ENCODE peak calls at places on chromosomes 4 and X, in four cellular contexts. W is stomach, S is fibroblast of lung, P is cardiac muscle cell. I is an unnamed sample.

GRCh38 chr4:168731706-168732414 is 235.0 kb downstream of the PALLD start:
- DNase-seq in W (no peak), S (no peak), P (no peak), I (no peak)

GRCh38 chr4:55124337-55125076 is 888 bp downstream of the KDR start:
- DNase-seq in W (no peak), S (peak; percentile 8), P (peak; percentile 56), I (peak; percentile 3)

GRCh38 chrX:40094041-40094899 is 3.5 kb downstream of the BCOR start:
- DNase-seq in W (no peak), S (peak; percentile 49), P (peak; percentile 86), I (no peak)

GRCh38 chr4:128880662-128881061 is 71.2 kb downstream of the JADE1 start:
- DNase-seq in W (no peak), S (peak; percentile 67), P (no peak), I (no peak)

GRCh38 chr4:141654098-141654497 is 17.7 kb downstream of the IL15 start:
- DNase-seq in W (no peak), S (peak; percentile 23), P (peak; percentile 30), I (no peak)

GRCh38 chrX:46447384-46447783 is 97.8 kb downstream of the ZNF674 start:
- DNase-seq in W (no peak), S (no peak), P (no peak), I (no peak)

GRCh38 chr4:19924761-19925160 is 326.9 kb upstream of the SLIT2 start:
- DNase-seq in W (no peak), S (peak; percentile 44), P (no peak), I (no peak)

GRCh38 chrX:112967341-112967740 is 126.7 kb upstream of the AMOT start:
- DNase-seq in W (no peak), S (no peak), P (no peak), I (no peak)

GRCh38 chrX:120015145-120016067 is 62.1 kb downstream of the RHOXF2B start:
- DNase-seq in W (no peak), S (no peak), P (peak; percentile 32), I (no peak)

GRCh38 chrX:65690057-65690855 is 22.8 kb downstream of the MSN start:
- DNase-seq in W (no peak), S (peak; percentile 53), P (no peak), I (no peak)

GRCh38 chrX:9110808-9111207 is 76.9 kb upstream of the FAM9B start:
- DNase-seq in W (no peak), S (no peak), P (no peak), I (no peak)

GRCh38 chr4:94277539-94277938 is 65.1 kb downstream of the HPGDS start:
- DNase-seq in W (no peak), S (peak; percentile 75), P (no peak), I (no peak)

GRCh38 chr4:173056708-173057107 is 111.9 kb upstream of the GALNT7 start:
- DNase-seq in W (peak; percentile 57), S (no peak), P (no peak), I (no peak)

GRCh38 chr4:54746228-54746627 is 88.5 kb downstream of the KIT start:
- DNase-seq in W (no peak), S (no peak), P (no peak), I (no peak)

GRCh38 chr4:77877167-77877566 is 14.5 kb downstream of the MRPL1 start:
- DNase-seq in W (no peak), S (no peak), P (no peak), I (no peak)

GRCh38 chrX:118975831-118976598 is 1.6 kb downstream of the LONRF3 start:
- DNase-seq in W (peak; percentile 66), S (peak; percentile 19), P (peak; percentile 10), I (peak; percentile 25)

GRCh38 chrX:110341189-110342035 is 17.2 kb upstream of the RTL9 start:
- DNase-seq in W (no peak), S (peak; percentile 83), P (no peak), I (peak; percentile 37)

GRCh38 chr4:3305610-3306371 is 13.0 kb downstream of the RGS12 start:
- DNase-seq in W (no peak), S (no peak), P (no peak), I (no peak)

GRCh38 chr4:139595989-139596679 is 40.1 kb upstream of the SETD7 start:
- DNase-seq in W (no peak), S (peak; percentile 78), P (no peak), I (no peak)

GRCh38 chrX:1150569-1151347 is 61.7 kb downstream of the CRLF2 start:
- DNase-seq in W (no peak), S (no peak), P (no peak), I (no peak)

GRCh38 chrX:153926594-153926862 is 464 bp upstream of the ARHGAP4 start:
- DNase-seq in W (no peak), S (no peak), P (no peak), I (no peak)
- H3K4me3 ChIP-seq in W (peak overlapping the region; percentile 56), S (no peak overlapping the region), P (no peak overlapping the region), I (peak overlapping the region; percentile 79)

GRCh38 chr4:187363453-187363852 is 632.1 kb upstream of the ZFP42 start:
- DNase-seq in W (no peak), S (no peak), P (no peak), I (no peak)

GRCh38 chr4:187354740-187355139 is 631.1 kb upstream of the FAT1 start:
- DNase-seq in W (no peak), S (no peak), P (no peak), I (no peak)

GRCh38 chr4:187362937-187363336 is 632.6 kb upstream of the ZFP42 start:
- DNase-seq in W (no peak), S (no peak), P (no peak), I (no peak)

GRCh38 chr4:187357045-187357643 is 633.5 kb upstream of the FAT1 start:
- DNase-seq in W (no peak), S (no peak), P (no peak), I (no peak)

GRCh38 chr4:187357861-187358260 is 634.2 kb upstream of the FAT1 start:
- DNase-seq in W (no peak), S (no peak), P (no peak), I (no peak)
- H3K27me3 ChIP-seq in W (no peaks in the 10 kb centered on the region), S (no peaks in the 10 kb centered on the region), P (no peaks in the 10 kb centered on the region), I (no peaks in the 10 kb centered on the region)

GRCh38 chr4:110514889-110515479 is 39.0 kb downstream of the ENPEP start:
- DNase-seq in W (no peak), S (peak; percentile 52), P (peak; percentile 48), I (no peak)

GRCh38 chr4:110515676-110516075 is 39.7 kb downstream of the ENPEP start:
- DNase-seq in W (no peak), S (no peak), P (no peak), I (no peak)

GRCh38 chr4:110518889-110519490 is 43.0 kb downstream of the ENPEP start:
- DNase-seq in W (no peak), S (peak; percentile 39), P (peak; percentile 57), I (no peak)

GRCh38 chr4:110512901-110513300 is 36.9 kb downstream of the ENPEP start:
- DNase-seq in W (no peak), S (no peak), P (no peak), I (no peak)

DNA sequence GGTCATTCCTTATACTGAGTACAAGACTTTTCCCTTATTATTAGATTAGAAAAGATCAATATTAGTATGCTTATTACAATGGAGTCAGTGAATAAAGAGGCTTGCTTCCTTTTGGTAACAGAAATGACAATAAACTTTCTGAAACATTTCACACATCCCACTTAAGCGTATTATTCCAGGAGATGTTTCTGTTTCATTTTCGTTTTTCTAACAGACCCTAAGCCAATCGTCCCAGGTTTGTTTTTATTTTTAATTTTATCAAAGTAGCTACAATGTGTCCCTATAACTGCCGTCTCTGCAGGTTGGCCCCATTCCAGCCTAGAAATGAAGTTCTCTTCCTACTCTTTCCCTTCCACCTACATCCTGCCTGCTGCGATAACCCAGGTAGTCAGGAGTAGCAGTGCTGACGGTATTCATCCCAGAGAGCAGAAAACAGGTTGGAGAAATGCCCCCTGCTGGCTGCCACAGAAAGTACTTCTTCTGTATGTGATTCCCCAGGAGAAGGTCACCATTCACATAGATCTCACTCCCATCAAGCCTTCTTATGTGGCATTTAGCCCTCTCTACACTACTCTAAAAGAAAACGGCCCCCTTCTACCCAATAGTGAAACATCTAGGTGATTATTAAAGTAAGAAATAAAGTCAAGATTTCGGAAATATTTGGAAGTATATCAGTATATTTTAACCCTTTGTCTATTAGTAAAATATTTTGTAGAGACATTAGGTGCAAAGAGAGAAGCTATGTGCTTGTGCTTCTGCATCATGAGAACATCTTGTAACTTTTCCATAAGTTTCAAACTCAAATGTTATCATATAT is 40.4 kb downstream of the ENPEP start:
- DNase-seq in W (peak; percentile 86), S (peak; percentile 63), P (peak; percentile 78), I (no peak)
- H3K4me3 ChIP-seq in W (peak overlapping the region; percentile 50), S (peak overlapping the region; percentile 39), P (no peak overlapping the region), I (peak overlapping the region; percentile 77)

GRCh38 chr4:182518421-182518820 is 275.2 kb downstream of the TENM3 start:
- DNase-seq in W (no peak), S (no peak), P (no peak), I (no peak)
- H3K27me3 ChIP-seq in W (no peaks in the 10 kb centered on the region), S (no peaks in the 10 kb centered on the region), P (no peaks in the 10 kb centered on the region), I (no peaks in the 10 kb centered on the region)

DNA sequence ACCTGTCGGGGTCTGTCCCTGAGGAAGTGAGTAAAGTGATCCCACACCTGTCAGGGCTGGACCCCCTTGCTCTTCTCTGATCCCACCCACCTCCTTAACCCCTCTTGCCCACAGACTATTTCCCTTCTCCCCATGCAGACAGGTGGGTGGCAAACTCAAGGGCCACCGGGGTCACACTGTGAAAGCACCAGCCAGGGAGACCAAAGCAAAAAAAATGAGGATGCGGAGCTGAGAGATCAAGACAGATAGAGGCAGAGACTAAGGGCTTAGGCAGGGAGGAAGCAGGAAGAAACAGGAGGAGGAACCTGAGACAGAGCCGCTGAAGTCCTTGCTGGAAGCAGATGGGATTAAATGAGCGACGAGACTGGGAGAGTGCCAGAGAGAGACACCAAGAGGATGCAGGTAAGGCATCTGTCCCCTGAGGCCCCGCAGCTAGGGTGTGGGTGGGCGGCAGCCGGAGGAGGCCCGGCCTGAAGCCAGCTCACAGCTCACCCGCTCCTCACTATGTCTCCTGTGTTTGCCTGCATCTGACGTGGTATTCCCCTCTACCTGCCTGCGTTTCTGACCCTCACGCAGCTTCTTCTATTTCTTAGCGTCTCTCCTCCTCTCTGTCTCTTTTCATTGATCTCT is 7.2 kb downstream of the TIMM17B start:
- DNase-seq in W (no peak), S (no peak), P (no peak), I (no peak)
- H3K4me3 ChIP-seq in W (peak overlapping the region; percentile 66), S (no peak overlapping the region), P (peak overlapping the region; percentile 57), I (peak overlapping the region; percentile 58)

DNA sequence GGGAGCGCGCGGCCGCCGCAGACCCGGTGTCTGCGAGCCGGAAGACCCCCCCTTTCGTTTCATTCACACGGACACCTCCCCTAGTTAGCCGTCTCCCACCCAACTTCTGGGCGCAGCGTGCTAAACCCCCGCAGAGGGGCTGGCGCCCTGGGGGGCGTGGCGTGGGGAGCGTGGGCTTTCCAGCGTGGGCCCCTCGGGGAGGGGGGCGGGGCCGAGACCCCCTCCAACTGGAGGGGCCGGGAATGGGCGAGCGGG is 1.1 kb downstream of the FHDC1 start:
- DNase-seq in W (no peak), S (no peak), P (no peak), I (no peak)
- H3K27me3 ChIP-seq in W (peaks cover 51% of the 10 kb centered on the region), S (peaks cover 29% of the 10 kb centered on the region), P (peaks cover 99% of the 10 kb centered on the region), I (no peaks in the 10 kb centered on the region)

DNA sequence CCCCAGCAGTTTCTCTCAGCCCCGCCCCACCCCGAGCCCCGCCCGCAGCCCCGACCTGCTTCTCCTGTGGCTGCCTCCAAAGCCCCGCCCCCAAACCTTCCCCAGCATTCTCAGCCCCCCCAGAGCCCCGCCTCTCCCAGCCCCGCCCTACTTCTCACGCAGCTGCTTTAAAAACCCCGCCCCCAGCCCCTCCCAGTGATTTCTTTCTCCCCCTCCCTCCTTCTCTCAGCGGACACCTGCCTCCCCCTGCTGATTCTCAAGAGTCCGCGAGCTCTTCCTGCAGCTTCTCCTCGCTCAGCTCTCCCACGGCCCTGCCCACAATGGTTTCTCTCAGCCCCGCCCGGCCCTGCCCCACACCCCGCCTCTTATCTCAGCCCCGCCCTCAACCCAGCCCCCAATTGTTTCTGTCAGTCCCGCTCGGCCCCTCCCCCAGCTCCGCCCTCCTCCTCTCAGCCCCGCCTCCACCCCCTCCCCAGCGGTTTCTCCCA is 635 bp upstream of the EOLA1 start:
- DNase-seq in W (peak; percentile 92), S (peak; percentile 91), P (peak; percentile 92), I (no peak)
- H3K4me3 ChIP-seq in W (peak overlapping the region; percentile 60), S (peak overlapping the region; percentile 68), P (peak overlapping the region; percentile 66), I (peak overlapping the region; percentile 55)

I was measured in GM06990.